ENCODE peak calls at places on chromosome 13, in eight cellular contexts. S is left lung; J is lower leg skin; I is lower lobe of right lung; H is CD8-positive, alpha-beta T cell; B is uterus; Q is cardiac muscle cell; L is AG04450. F is an unnamed sample.

GRCh38 chr13:98004107-98004506 is 50.6 kb downstream of the IPO5 start:
- DNase-seq in Q (no peak), L (peak; percentile 84), I (no peak), S (no peak), J (no peak), B (no peak), H (no peak), F (no peak)

GRCh38 chr13:40668335-40668734 is 1.9 kb upstream of the FOXO1 start:
- DNase-seq in I (no peak), H (peak; percentile 52), Q (no peak), L (no peak), B (peak; percentile 51), J (peak; percentile 95), S (no peak), F (no peak)

GRCh38 chr13:43227721-43228120 is 204.3 kb downstream of the DNAJC15 start:
- DNase-seq in B (no peak), J (no peak), I (no peak), H (no peak), Q (no peak), L (no peak), S (no peak), F (no peak)

GRCh38 chr13:52455677-52456041 is 381 bp downstream of the CKAP2 start:
- DNase-seq in S (peak; percentile 91), H (peak; percentile 81), I (peak; percentile 83), L (peak; percentile 7), B (peak; percentile 63), Q (peak; percentile 92), J (peak; percentile 92), F (peak; percentile 88)

GRCh38 chr13:37132211-37132610 is 26.7 kb upstream of the CSNK1A1L start:
- DNase-seq in Q (no peak), I (no peak), S (no peak), J (no peak), H (no peak), L (no peak), B (no peak), F (no peak)

GRCh38 chr13:83798731-83799130 is 83.5 kb downstream of the SLITRK1 start:
- DNase-seq in L (no peak), B (no peak), J (no peak), H (no peak), S (no peak), Q (no peak), I (no peak), F (no peak)

GRCh38 chr13:68708336-68708908 is 1399.2 kb upstream of the ATXN8OS start:
- DNase-seq in L (no peak), S (peak; percentile 18), H (no peak), B (no peak), J (no peak), I (no peak), Q (no peak), F (no peak)

GRCh38 chr13:98206946-98207345 is 29.9 kb upstream of the RNF113B start:
- DNase-seq in L (peak; percentile 89), I (no peak), H (no peak), S (no peak), Q (no peak), J (no peak), B (no peak), F (no peak)

GRCh38 chr13:33289966-33290365 is 4.4 kb upstream of the STARD13 start:
- DNase-seq in L (no peak), Q (no peak), J (no peak), S (no peak), I (no peak), B (no peak), H (no peak), F (no peak)

GRCh38 chr13:110912651-110913051 is 2.2 kb downstream of the ANKRD10 start:
- DNase-seq in S (no peak), B (no peak), L (no peak), Q (peak; percentile 39), I (no peak), H (no peak), J (no peak), F (no peak)

GRCh38 chr13:42836930-42837329 is 55.5 kb downstream of the FAM216B start:
- DNase-seq in J (no peak), Q (peak; percentile 40), L (no peak), I (no peak), S (no peak), B (no peak), H (no peak), F (no peak)

GRCh38 chr13:23450340-23451046 is 17.0 kb upstream of the SACS start:
- DNase-seq in S (no peak), Q (no peak), B (no peak), H (no peak), J (no peak), L (no peak), I (no peak), F (no peak)

GRCh38 chr13:31201341-31202024 is 1.7 kb downstream of the B3GLCT start:
- DNase-seq in L (no peak), Q (no peak), B (peak; percentile 39), I (no peak), S (no peak), H (no peak), J (no peak), F (no peak)

GRCh38 chr13:113539176-113539575 is 45.4 kb upstream of the TFDP1 start:
- DNase-seq in I (peak; percentile 24), B (no peak), H (no peak), L (no peak), S (peak; percentile 51), Q (no peak), J (peak; percentile 68), F (no peak)

GRCh38 chr13:41512441-41512840 is 55.1 kb downstream of the RGCC start:
- DNase-seq in L (no peak), B (no peak), H (no peak), S (no peak), I (no peak), J (peak; percentile 29), Q (no peak), F (no peak)

GRCh38 chr13:108268713-108269112 is 805 bp upstream of the TNFSF13B start:
- DNase-seq in I (no peak), S (no peak), H (no peak), Q (no peak), B (no peak), L (no peak), J (no peak), F (no peak)

GRCh38 chr13:108272333-108272732 is 2.8 kb downstream of the TNFSF13B start:
- DNase-seq in S (no peak), L (no peak), J (no peak), Q (no peak), B (no peak), I (no peak), H (no peak), F (no peak)

GRCh38 chr13:108267338-108267737 is 2.2 kb upstream of the TNFSF13B start:
- DNase-seq in H (no peak), L (no peak), S (no peak), B (no peak), I (no peak), J (no peak), Q (no peak), F (no peak)

GRCh38 chr13:108270442-108270841 is 924 bp downstream of the TNFSF13B start:
- DNase-seq in H (no peak), L (no peak), Q (peak; percentile 2), I (no peak), B (no peak), J (no peak), S (no peak), F (no peak)

GRCh38 chr13:108269601-108270328 is at the start of gene TNFSF13B:
- DNase-seq in H (peak; percentile 35), B (no peak), J (peak; percentile 85), S (peak; percentile 92), Q (peak; percentile 1), L (no peak), I (peak; percentile 69), F (no peak)
- TF ChIP-seq CTCF in H (no peak), B (no peak), J (no peak), S (no peak), Q (no peak), L (no peak), I (no peak), F (no peak)

GRCh38 chr13:80338781-80339577 is 1.9 kb downstream of the SPRY2 start:
- DNase-seq in L (peak; percentile 56), B (peak; percentile 66), S (peak; percentile 91), Q (peak; percentile 86), H (peak; percentile 20), J (peak; percentile 94), I (peak; percentile 86), F (peak; percentile 65)
- TF ChIP-seq CTCF in L (peak; percentile 41), B (peak; percentile 10), S (no peak), Q (peak; percentile 26), H (no peak), J (no peak), I (peak; percentile 28), F (peak; percentile 31)

GRCh38 chr13:59478908-59479307 is 684.8 kb downstream of the DIAPH3 start:
- DNase-seq in B (no peak), J (no peak), L (no peak), I (no peak), H (no peak), S (no peak), Q (no peak), F (no peak)

GRCh38 chr13:59475911-59476310 is 687.8 kb downstream of the DIAPH3 start:
- DNase-seq in B (no peak), Q (peak; percentile 48), I (no peak), L (no peak), S (no peak), H (no peak), J (no peak), F (no peak)

GRCh38 chr13:59479629-59480028 is 684.1 kb downstream of the DIAPH3 start:
- DNase-seq in S (no peak), L (no peak), Q (no peak), J (no peak), B (no peak), H (no peak), I (no peak), F (no peak)

GRCh38 chr13:59476376-59476775 is 687.4 kb downstream of the DIAPH3 start:
- DNase-seq in J (no peak), L (no peak), B (no peak), S (no peak), I (no peak), H (no peak), Q (no peak), F (no peak)

GRCh38 chr13:59477011-59477410 is 686.7 kb downstream of the DIAPH3 start:
- DNase-seq in Q (no peak), H (no peak), S (no peak), L (no peak), I (no peak), B (no peak), J (no peak), F (no peak)
- TF ChIP-seq CTCF in Q (peak; percentile 49), H (no peak), S (no peak), L (peak; percentile 26), I (no peak), B (no peak), J (no peak), F (peak; percentile 38)

DNA sequence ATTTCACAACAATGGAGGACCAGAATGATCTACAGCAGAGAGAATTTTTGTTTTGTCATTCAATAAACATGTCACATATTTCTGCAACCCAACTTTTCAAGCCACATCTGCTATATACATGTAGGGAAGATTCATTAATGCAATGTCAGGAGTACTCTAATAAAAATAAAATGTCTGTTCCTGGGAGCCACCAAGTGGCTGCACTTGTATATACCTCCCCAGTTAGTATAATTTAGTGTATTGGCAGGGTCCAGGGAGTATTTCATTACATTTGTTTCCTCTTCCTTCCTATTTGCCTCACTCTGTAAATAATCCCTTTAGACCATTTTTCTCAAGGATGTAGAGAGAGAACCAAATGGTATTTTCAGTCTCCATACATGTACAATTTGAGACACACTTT is 1169.0 kb downstream of the DIAPH3 start:
- DNase-seq in I (no peak), S (no peak), J (no peak), Q (no peak), B (no peak), L (no peak), H (no peak), F (no peak)
- TF ChIP-seq CTCF in I (no peak), S (no peak), J (no peak), Q (peak; percentile 8), B (no peak), L (no peak), H (no peak), F (peak; percentile 46)

F was measured in neural crest cell.